ENCODE peak calls at places on chromosomes 12 and 14, in five cellular contexts. One of them, this sample, is unnamed.

GRCh38 chr14:94045101-94045500 is 19.0 kb downstream of the OTUB2 start:
- DNase-seq in neuronal stem cell: no peak
- DNase-seq in IMR-90: no peak
- DNase-seq in H9: no peak
- DNase-seq in mesendoderm: no peak
- DNase-seq in this sample: no peak

GRCh38 chr12:108616941-108617858 is 16.5 kb downstream of the SELPLG start:
- DNase-seq in H9: no peak
- DNase-seq in IMR-90: no peak
- DNase-seq in mesendoderm: no peak
- DNase-seq in neuronal stem cell: no peak
- DNase-seq in this sample: peak

GRCh38 chr14:68682166-68683103 is 110.4 kb downstream of the ZFP36L1 start:
- DNase-seq in neuronal stem cell: no peak
- DNase-seq in mesendoderm: no peak
- DNase-seq in IMR-90: peak
- DNase-seq in H9: no peak
- DNase-seq in this sample: peak

GRCh38 chr12:41604830-41605229 is 416.7 kb downstream of the PDZRN4 start:
- DNase-seq in IMR-90: no peak
- DNase-seq in mesendoderm: peak
- DNase-seq in H9: no peak
- DNase-seq in neuronal stem cell: no peak
- DNase-seq in this sample: peak

GRCh38 chr12:41680155-41680554 is 464.5 kb downstream of the GXYLT1 start:
- DNase-seq in mesendoderm: no peak
- DNase-seq in H9: no peak
- DNase-seq in IMR-90: no peak
- DNase-seq in neuronal stem cell: no peak
- DNase-seq in this sample: no peak

GRCh38 chr12:51980051-51980808 is 26.5 kb upstream of the TAMALIN start:
- DNase-seq in neuronal stem cell: peak
- DNase-seq in mesendoderm: peak
- DNase-seq in IMR-90: peak
- DNase-seq in H9: peak
- DNase-seq in this sample: peak

GRCh38 chr12:130357729-130358330 is 20.1 kb downstream of the PIWIL1 start:
- DNase-seq in neuronal stem cell: no peak
- DNase-seq in H9: no peak
- DNase-seq in IMR-90: no peak
- DNase-seq in mesendoderm: no peak
- DNase-seq in this sample: no peak

GRCh38 chr14:104138891-104139459 is 588 bp downstream of the KIF26A start:
- DNase-seq in IMR-90: no peak
- DNase-seq in neuronal stem cell: no peak
- DNase-seq in mesendoderm: no peak
- DNase-seq in H9: no peak
- DNase-seq in this sample: peak

GRCh38 chr12:126493366-126494108 is 1428.3 kb downstream of the AACS start:
- DNase-seq in H9: no peak
- DNase-seq in IMR-90: no peak
- DNase-seq in mesendoderm: peak
- DNase-seq in neuronal stem cell: no peak
- DNase-seq in this sample: no peak

GRCh38 chr12:22860926-22861325 is 236.0 kb downstream of the ETNK1 start:
- DNase-seq in mesendoderm: peak
- DNase-seq in H9: no peak
- DNase-seq in neuronal stem cell: no peak
- DNase-seq in IMR-90: no peak
- DNase-seq in this sample: no peak

GRCh38 chr12:34397591-34398365 is 375.5 kb downstream of the ALG10 start:
- DNase-seq in IMR-90: no peak
- DNase-seq in mesendoderm: no peak
- DNase-seq in neuronal stem cell: no peak
- DNase-seq in H9: peak
- DNase-seq in this sample: no peak

GRCh38 chr14:103385994-103386491 is 828 bp downstream of the MARK3 start:
- DNase-seq in H9: no peak
- DNase-seq in IMR-90: peak
- DNase-seq in mesendoderm: peak
- DNase-seq in neuronal stem cell: no peak
- DNase-seq in this sample: peak

GRCh38 chr12:55716582-55717396 is 943 bp downstream of the BLOC1S1 start:
- DNase-seq in IMR-90: no peak
- DNase-seq in H9: no peak
- DNase-seq in neuronal stem cell: no peak
- DNase-seq in mesendoderm: no peak
- DNase-seq in this sample: no peak

GRCh38 chr12:71160585-71160984 is 2.8 kb upstream of the TSPAN8 start:
- DNase-seq in mesendoderm: no peak
- DNase-seq in H9: no peak
- DNase-seq in IMR-90: no peak
- DNase-seq in neuronal stem cell: no peak
- DNase-seq in this sample: peak

GRCh38 chr12:10491766-10492165 is 13.9 kb upstream of the EIF2S3B start:
- DNase-seq in neuronal stem cell: no peak
- DNase-seq in IMR-90: no peak
- DNase-seq in mesendoderm: no peak
- DNase-seq in H9: no peak
- DNase-seq in this sample: no peak

GRCh38 chr12:19125325-19125724 is 4.2 kb upstream of the PLEKHA5 start:
- DNase-seq in neuronal stem cell: no peak
- DNase-seq in mesendoderm: no peak
- DNase-seq in H9: no peak
- DNase-seq in IMR-90: peak
- DNase-seq in this sample: no peak

GRCh38 chr12:51320311-51320694 is 3.7 kb downstream of the BIN2 start:
- DNase-seq in H9: no peak
- DNase-seq in neuronal stem cell: no peak
- DNase-seq in IMR-90: no peak
- DNase-seq in mesendoderm: no peak
- DNase-seq in this sample: no peak

GRCh38 chr12:3071107-3071506 is 6.1 kb upstream of the TSPAN9 start:
- DNase-seq in IMR-90: no peak
- DNase-seq in neuronal stem cell: no peak
- DNase-seq in H9: peak
- DNase-seq in mesendoderm: no peak
- DNase-seq in this sample: no peak

GRCh38 chr12:32107376-32108267 is 975 bp downstream of the BICD1 start:
- DNase-seq in mesendoderm: peak
- DNase-seq in H9: no peak
- DNase-seq in IMR-90: peak
- DNase-seq in neuronal stem cell: peak
- DNase-seq in this sample: peak

GRCh38 chr14:53148612-53149202 is 4.4 kb downstream of the DDHD1 start:
- DNase-seq in mesendoderm: no peak
- DNase-seq in H9: no peak
- DNase-seq in neuronal stem cell: no peak
- DNase-seq in IMR-90: no peak
- DNase-seq in this sample: no peak

GRCh38 chr12:4214912-4215861 is 58.4 kb upstream of the CCND2 start:
- DNase-seq in neuronal stem cell: no peak
- DNase-seq in H9: peak
- DNase-seq in IMR-90: no peak
- DNase-seq in mesendoderm: no peak
- DNase-seq in this sample: no peak

GRCh38 chr14:100406505-100407131 is 83.5 kb downstream of the SLC25A47 start:
- DNase-seq in neuronal stem cell: no peak
- DNase-seq in mesendoderm: no peak
- DNase-seq in H9: no peak
- DNase-seq in IMR-90: peak
- DNase-seq in this sample: peak

GRCh38 chr14:88563845-88564244 is 1.0 kb downstream of the ZC3H14 start:
- DNase-seq in H9: no peak
- DNase-seq in neuronal stem cell: no peak
- DNase-seq in IMR-90: no peak
- DNase-seq in mesendoderm: peak
- DNase-seq in this sample: no peak

GRCh38 chr14:88565427-88565826 is 2.6 kb downstream of the ZC3H14 start:
- DNase-seq in neuronal stem cell: no peak
- DNase-seq in mesendoderm: no peak
- DNase-seq in H9: no peak
- DNase-seq in IMR-90: no peak
- DNase-seq in this sample: no peak

GRCh38 chr14:88559852-88560251 is 3.0 kb upstream of the ZC3H14 start:
- DNase-seq in neuronal stem cell: no peak
- DNase-seq in mesendoderm: peak
- DNase-seq in H9: no peak
- DNase-seq in IMR-90: peak
- DNase-seq in this sample: peak

GRCh38 chr14:88562831-88563686 is at the start of gene ZC3H14:
- DNase-seq in H9: peak
- DNase-seq in neuronal stem cell: peak
- DNase-seq in IMR-90: peak
- DNase-seq in mesendoderm: peak
- DNase-seq in this sample: peak

GRCh38 chr14:88562532-88562830 is 356 bp upstream of the ZC3H14 start:
- DNase-seq in IMR-90: no peak
- DNase-seq in neuronal stem cell: no peak
- DNase-seq in mesendoderm: no peak
- DNase-seq in H9: no peak
- DNase-seq in this sample: no peak
- H3K18ac ChIP-seq in IMR-90: no peak
- H3K18ac ChIP-seq in neuronal stem cell: no peak
- H3K18ac ChIP-seq in mesendoderm: peak
- H3K18ac ChIP-seq in H9: no peak
- H3K18ac ChIP-seq in this sample: no peak

DNA sequence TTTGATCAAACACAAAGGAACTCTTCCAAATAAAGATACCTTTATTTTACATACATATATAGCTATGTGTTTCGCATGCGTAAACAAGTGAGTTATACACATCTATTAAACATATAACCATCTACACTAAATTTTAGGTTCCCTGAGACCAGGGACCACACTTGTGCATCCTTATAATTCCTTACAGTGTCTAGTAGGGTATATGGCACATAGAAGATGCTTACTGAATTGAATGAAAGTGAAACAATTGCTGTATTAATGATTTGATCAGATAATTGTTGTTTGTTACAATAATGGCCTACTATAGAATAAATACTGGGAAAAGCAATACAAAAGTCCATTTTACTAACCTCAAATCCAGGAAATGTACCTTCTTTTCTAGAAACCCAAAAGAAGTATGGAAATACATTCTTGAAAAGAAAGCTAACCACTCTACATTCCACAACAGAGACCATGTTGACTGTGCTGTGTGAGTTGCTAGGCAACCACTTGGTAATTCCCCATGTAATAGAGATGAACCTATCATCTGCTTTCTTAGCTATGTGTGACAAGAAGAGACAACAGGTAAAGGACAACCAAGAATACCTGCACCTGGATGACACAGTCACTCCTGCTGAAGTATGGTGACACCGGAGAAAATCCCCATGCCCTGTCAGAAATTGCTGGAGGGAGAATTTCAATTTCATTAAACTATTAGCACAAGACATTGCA is 11.9 kb upstream of the CIPC start:
- DNase-seq in H9: peak
- DNase-seq in mesendoderm: peak
- DNase-seq in neuronal stem cell: peak
- DNase-seq in IMR-90: peak
- DNase-seq in this sample: peak
- H3K18ac ChIP-seq in H9: peak
- H3K18ac ChIP-seq in mesendoderm: peak
- H3K18ac ChIP-seq in neuronal stem cell: no peak
- H3K18ac ChIP-seq in IMR-90: no peak
- H3K18ac ChIP-seq in this sample: no peak

DNA sequence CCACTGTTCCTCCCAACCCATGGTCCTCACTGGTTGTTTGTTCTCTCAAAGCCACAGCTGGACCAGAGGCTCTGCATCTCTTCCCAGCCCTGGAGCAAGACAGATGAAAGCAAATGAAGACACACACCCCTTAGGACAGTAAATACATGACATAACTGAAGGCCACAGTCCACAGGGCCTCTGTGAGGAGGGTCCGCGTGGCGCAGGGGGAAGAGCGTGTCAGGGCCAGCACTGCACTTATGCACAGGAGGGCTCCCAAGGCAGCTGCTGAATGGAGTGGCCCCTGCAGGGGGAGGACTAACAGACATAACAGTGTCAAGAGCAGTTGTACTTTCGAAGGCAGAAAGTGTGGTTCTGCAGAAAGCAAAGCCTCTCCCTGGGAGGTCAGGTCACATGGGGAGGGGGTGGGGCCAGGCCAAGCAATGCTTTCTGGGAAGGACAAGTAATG is 79.9 kb downstream of the CHGA start:
- DNase-seq in mesendoderm: no peak
- DNase-seq in IMR-90: no peak
- DNase-seq in H9: no peak
- DNase-seq in neuronal stem cell: no peak
- DNase-seq in this sample: no peak
- H3K18ac ChIP-seq in mesendoderm: no peak
- H3K18ac ChIP-seq in IMR-90: no peak
- H3K18ac ChIP-seq in H9: no peak
- H3K18ac ChIP-seq in neuronal stem cell: no peak
- H3K18ac ChIP-seq in this sample: no peak

DNA sequence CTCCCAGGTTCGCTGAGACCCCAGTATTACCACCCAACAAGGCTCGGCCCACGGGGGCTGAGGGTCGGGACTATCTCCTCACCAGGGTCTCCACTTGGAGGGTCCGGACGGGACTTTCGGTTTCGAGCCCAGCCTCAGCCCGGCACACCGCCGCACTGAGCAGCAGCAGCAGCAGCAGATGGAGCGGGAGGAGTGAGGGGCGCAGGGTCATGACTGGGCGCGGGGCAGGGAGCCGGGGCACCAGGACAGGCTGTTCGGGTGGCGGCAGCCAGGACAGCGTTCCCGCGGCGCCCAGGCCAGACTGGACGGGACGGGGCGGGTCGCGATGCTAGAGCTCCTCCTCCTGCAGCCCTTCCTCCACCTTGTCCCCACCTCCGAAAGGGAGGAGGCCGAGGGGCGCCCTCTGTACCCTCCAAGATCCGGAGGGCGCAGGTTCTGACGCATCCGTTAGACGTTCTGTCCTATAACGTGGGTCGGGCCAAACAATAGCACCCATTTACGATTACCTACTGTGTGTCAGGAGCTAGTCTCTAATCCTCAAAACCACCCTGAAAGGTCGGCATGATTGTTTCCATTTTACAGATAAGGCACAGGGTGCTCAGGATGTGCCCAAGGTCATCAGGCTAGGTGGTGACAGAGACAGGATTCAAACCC is at the start of gene FKBP11:
- DNase-seq in mesendoderm: peak
- DNase-seq in neuronal stem cell: no peak
- DNase-seq in IMR-90: peak
- DNase-seq in H9: peak
- DNase-seq in this sample: peak
- H3K18ac ChIP-seq in mesendoderm: peak
- H3K18ac ChIP-seq in neuronal stem cell: peak
- H3K18ac ChIP-seq in IMR-90: peak
- H3K18ac ChIP-seq in H9: peak
- H3K18ac ChIP-seq in this sample: peak

GRCh38 chr14:58605465-58605864 is 32.3 kb upstream of the DACT1 start:
- DNase-seq in H9: no peak
- DNase-seq in neuronal stem cell: no peak
- DNase-seq in IMR-90: no peak
- DNase-seq in mesendoderm: no peak
- DNase-seq in this sample: no peak
- H3K18ac ChIP-seq in H9: no peak
- H3K18ac ChIP-seq in neuronal stem cell: no peak
- H3K18ac ChIP-seq in IMR-90: no peak
- H3K18ac ChIP-seq in mesendoderm: no peak
- H3K18ac ChIP-seq in this sample: no peak

This sample was measured in mesenchymal stem cell.